ENCODE peak calls at places on chromosome 20, in five cellular contexts. One of them, this sample, is unnamed. For H3K27me3 and H3K4me1, the result is how much of the 10 kb centered on the place peaks cover.

GRCh38 chr20:440636-441035 is 21.7 kb downstream of the TBC1D20 start:
- DNase-seq in left ventricle myocardium inferior: no peak
- DNase-seq in aorta: peak
- DNase-seq in CD8-positive, alpha-beta memory T cell: no peak
- DNase-seq in H1: no peak
- DNase-seq in this sample: no peak

GRCh38 chr20:61422636-61423425 is 170.8 kb downstream of the CDH4 start:
- DNase-seq in left ventricle myocardium inferior: no peak
- DNase-seq in aorta: no peak
- DNase-seq in CD8-positive, alpha-beta memory T cell: no peak
- DNase-seq in H1: no peak
- DNase-seq in this sample: no peak

GRCh38 chr20:51712501-51713212 is 55.5 kb downstream of the ATP9A start:
- DNase-seq in left ventricle myocardium inferior: no peak
- DNase-seq in aorta: no peak
- DNase-seq in CD8-positive, alpha-beta memory T cell: no peak
- DNase-seq in H1: no peak
- DNase-seq in this sample: no peak

GRCh38 chr20:57215426-57215825 is 51.0 kb downstream of the BMP7 start:
- DNase-seq in left ventricle myocardium inferior: no peak
- DNase-seq in aorta: no peak
- DNase-seq in CD8-positive, alpha-beta memory T cell: no peak
- DNase-seq in H1: no peak
- DNase-seq in this sample: no peak

GRCh38 chr20:4677846-4678245 is 43.9 kb upstream of the PRND start:
- DNase-seq in left ventricle myocardium inferior: no peak
- DNase-seq in aorta: no peak
- DNase-seq in CD8-positive, alpha-beta memory T cell: no peak
- DNase-seq in H1: no peak
- DNase-seq in this sample: no peak

GRCh38 chr20:45822863-45823262 is 4.2 kb downstream of the TNNC2 start:
- DNase-seq in left ventricle myocardium inferior: no peak
- DNase-seq in aorta: peak
- DNase-seq in CD8-positive, alpha-beta memory T cell: no peak
- DNase-seq in H1: no peak
- DNase-seq in this sample: no peak

GRCh38 chr20:39338977-39339376 is 376.8 kb downstream of the DHX35 start:
- DNase-seq in left ventricle myocardium inferior: peak
- DNase-seq in aorta: peak
- DNase-seq in CD8-positive, alpha-beta memory T cell: no peak
- DNase-seq in H1: no peak
- DNase-seq in this sample: no peak

GRCh38 chr20:46814366-46815232 is 80.0 kb upstream of the EYA2 start:
- DNase-seq in left ventricle myocardium inferior: no peak
- DNase-seq in aorta: no peak
- DNase-seq in CD8-positive, alpha-beta memory T cell: no peak
- DNase-seq in H1: no peak
- DNase-seq in this sample: no peak

GRCh38 chr20:19815553-19815991 is 57.5 kb downstream of the RIN2 start:
- DNase-seq in left ventricle myocardium inferior: no peak
- DNase-seq in aorta: no peak
- DNase-seq in CD8-positive, alpha-beta memory T cell: no peak
- DNase-seq in H1: no peak
- DNase-seq in this sample: no peak

GRCh38 chr20:23082846-23083552 is 3.1 kb downstream of the CD93 start:
- DNase-seq in left ventricle myocardium inferior: no peak
- DNase-seq in aorta: peak
- DNase-seq in CD8-positive, alpha-beta memory T cell: no peak
- DNase-seq in H1: no peak
- DNase-seq in this sample: peak

GRCh38 chr20:8018928-8019177 is 708 bp downstream of the TMX4 start:
- DNase-seq in left ventricle myocardium inferior: no peak
- DNase-seq in aorta: no peak
- DNase-seq in CD8-positive, alpha-beta memory T cell: no peak
- DNase-seq in H1: no peak
- DNase-seq in this sample: no peak

GRCh38 chr20:61938839-61939690 is 126.6 kb downstream of the TAF4 start:
- DNase-seq in left ventricle myocardium inferior: peak
- DNase-seq in aorta: no peak
- DNase-seq in CD8-positive, alpha-beta memory T cell: no peak
- DNase-seq in H1: no peak
- DNase-seq in this sample: peak

GRCh38 chr20:56624786-56625681 is 4.1 kb upstream of the TFAP2C start:
- DNase-seq in left ventricle myocardium inferior: no peak
- DNase-seq in aorta: no peak
- DNase-seq in CD8-positive, alpha-beta memory T cell: no peak
- DNase-seq in H1: no peak
- DNase-seq in this sample: no peak

GRCh38 chr20:13648872-13649271 is 10.1 kb upstream of the TASP1 start:
- DNase-seq in left ventricle myocardium inferior: no peak
- DNase-seq in aorta: no peak
- DNase-seq in CD8-positive, alpha-beta memory T cell: no peak
- DNase-seq in H1: no peak
- DNase-seq in this sample: no peak

GRCh38 chr20:47482705-47483104 is 19.0 kb upstream of the NCOA3 start:
- DNase-seq in left ventricle myocardium inferior: no peak
- DNase-seq in aorta: no peak
- DNase-seq in CD8-positive, alpha-beta memory T cell: no peak
- DNase-seq in H1: no peak
- DNase-seq in this sample: no peak

GRCh38 chr20:57568960-57569359 is 8.1 kb downstream of the PCK1 start:
- DNase-seq in left ventricle myocardium inferior: no peak
- DNase-seq in aorta: no peak
- DNase-seq in CD8-positive, alpha-beta memory T cell: no peak
- DNase-seq in H1: no peak
- DNase-seq in this sample: no peak

GRCh38 chr20:32451682-32452461 is 93.7 kb downstream of the ASXL1 start:
- DNase-seq in left ventricle myocardium inferior: peak
- DNase-seq in aorta: no peak
- DNase-seq in CD8-positive, alpha-beta memory T cell: no peak
- DNase-seq in H1: no peak
- DNase-seq in this sample: peak

GRCh38 chr20:59560588-59561227 is 43.6 kb upstream of the PHACTR3 start:
- DNase-seq in left ventricle myocardium inferior: no peak
- DNase-seq in aorta: no peak
- DNase-seq in CD8-positive, alpha-beta memory T cell: no peak
- DNase-seq in H1: no peak
- DNase-seq in this sample: no peak

GRCh38 chr20:24134284-24134683 is 145.7 kb upstream of the GGTLC1 start:
- DNase-seq in left ventricle myocardium inferior: no peak
- DNase-seq in aorta: no peak
- DNase-seq in CD8-positive, alpha-beta memory T cell: no peak
- DNase-seq in H1: no peak
- DNase-seq in this sample: no peak

GRCh38 chr20:50913976-50914375 is 17.3 kb downstream of the ADNP start:
- DNase-seq in left ventricle myocardium inferior: no peak
- DNase-seq in aorta: no peak
- DNase-seq in CD8-positive, alpha-beta memory T cell: no peak
- DNase-seq in H1: no peak
- DNase-seq in this sample: no peak

GRCh38 chr20:21272279-21272678 is 30.9 kb upstream of the XRN2 start:
- DNase-seq in left ventricle myocardium inferior: no peak
- DNase-seq in aorta: no peak
- DNase-seq in CD8-positive, alpha-beta memory T cell: no peak
- DNase-seq in H1: no peak
- DNase-seq in this sample: no peak

GRCh38 chr20:40810336-40810735 is 121.3 kb upstream of the MAFB start:
- DNase-seq in left ventricle myocardium inferior: no peak
- DNase-seq in aorta: no peak
- DNase-seq in CD8-positive, alpha-beta memory T cell: no peak
- DNase-seq in H1: no peak
- DNase-seq in this sample: no peak
- H3K27me3 ChIP-seq in left ventricle myocardium inferior: half or more
- H3K27me3 ChIP-seq in aorta: under half
- H3K27me3 ChIP-seq in CD8-positive, alpha-beta memory T cell: under half
- H3K27me3 ChIP-seq in H1: under half
- H3K27me3 ChIP-seq in this sample: under half

DNA sequence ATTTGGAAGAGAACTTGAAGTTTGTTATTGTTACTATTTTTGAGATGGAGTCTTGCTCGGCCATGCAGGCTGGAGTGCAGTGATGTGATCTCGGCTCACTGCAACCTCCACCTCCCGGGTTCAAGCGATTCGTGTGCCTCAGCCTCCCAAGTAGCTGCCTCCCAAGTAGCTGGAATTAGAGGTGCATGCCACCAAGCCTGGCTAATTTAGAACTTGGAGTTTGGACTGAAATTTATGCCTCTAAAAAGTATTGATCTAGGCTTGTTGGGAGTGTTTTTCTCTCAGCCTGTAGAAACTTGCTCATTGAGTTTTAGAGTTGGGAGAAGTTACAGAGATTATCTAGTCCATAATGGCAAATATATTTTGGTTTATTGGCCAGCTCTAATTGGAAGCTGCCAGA is 4.1 kb downstream of the ITCH start:
- DNase-seq in left ventricle myocardium inferior: no peak
- DNase-seq in aorta: no peak
- DNase-seq in CD8-positive, alpha-beta memory T cell: no peak
- DNase-seq in H1: no peak
- DNase-seq in this sample: no peak
- H3K4me3 ChIP-seq in left ventricle myocardium inferior: no peak
- H3K4me3 ChIP-seq in aorta: no peak
- H3K4me3 ChIP-seq in CD8-positive, alpha-beta memory T cell: no peak
- H3K4me3 ChIP-seq in H1: no peak
- H3K4me3 ChIP-seq in this sample: no peak

DNA sequence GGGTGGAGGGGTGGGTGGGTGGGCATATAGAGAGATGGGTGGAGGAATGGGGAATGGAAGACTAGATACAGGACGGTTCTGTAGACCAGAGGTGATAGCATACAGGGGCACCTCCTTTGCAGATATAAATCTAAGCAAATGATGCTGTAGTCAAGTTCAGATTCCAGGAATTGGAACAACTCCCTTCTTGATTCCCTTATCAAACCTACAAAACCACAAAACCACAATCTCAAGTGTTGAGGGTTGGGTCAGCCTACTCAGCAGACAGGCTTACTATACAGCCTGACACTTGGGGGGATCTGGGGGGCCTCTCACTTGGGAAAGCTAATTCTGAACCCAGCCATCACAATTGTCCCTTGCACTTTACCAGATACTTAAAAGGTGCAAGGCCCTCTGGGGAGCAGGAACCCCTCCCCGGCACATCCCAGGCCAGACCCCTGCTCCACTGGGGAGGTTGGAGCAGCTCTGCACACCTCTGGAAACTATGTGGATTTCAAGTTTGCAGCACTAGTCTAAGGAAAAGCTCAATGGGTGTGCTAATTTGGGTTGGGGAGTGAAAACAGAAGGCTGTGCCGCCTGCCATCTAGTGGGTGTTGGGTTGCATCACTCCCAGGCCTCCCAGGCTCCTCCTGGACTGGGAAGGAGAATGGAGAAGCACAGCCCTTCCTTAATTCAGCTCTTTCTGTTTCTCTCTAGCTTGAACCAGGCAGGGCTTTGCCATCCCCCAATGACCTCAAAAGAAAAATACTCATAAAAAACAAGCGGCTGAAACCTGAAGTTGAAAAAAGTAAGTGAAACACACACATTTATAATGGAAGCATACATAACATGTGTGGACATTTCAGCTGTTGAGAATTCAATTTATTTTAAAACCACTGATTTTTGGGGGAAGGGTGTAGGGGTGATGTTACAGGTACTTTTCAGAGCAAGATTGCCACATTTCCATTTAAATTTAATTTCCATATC is 121.2 kb upstream of the LAMP5 start:
- DNase-seq in left ventricle myocardium inferior: peak
- DNase-seq in aorta: peak
- DNase-seq in CD8-positive, alpha-beta memory T cell: no peak
- DNase-seq in H1: peak
- DNase-seq in this sample: peak
- H3K4me1 ChIP-seq in left ventricle myocardium inferior: under half
- H3K4me1 ChIP-seq in aorta: under half
- H3K4me1 ChIP-seq in CD8-positive, alpha-beta memory T cell: under half
- H3K4me1 ChIP-seq in H1: under half
- H3K4me1 ChIP-seq in this sample: under half

GRCh38 chr20:37351689-37352610 is 6.0 kb downstream of the SRC start:
- DNase-seq in left ventricle myocardium inferior: no peak
- DNase-seq in aorta: no peak
- DNase-seq in CD8-positive, alpha-beta memory T cell: no peak
- DNase-seq in H1: no peak
- DNase-seq in this sample: no peak
- H3K27me3 ChIP-seq in left ventricle myocardium inferior: under half
- H3K27me3 ChIP-seq in aorta: under half
- H3K27me3 ChIP-seq in CD8-positive, alpha-beta memory T cell: under half
- H3K27me3 ChIP-seq in H1: under half
- H3K27me3 ChIP-seq in this sample: under half

GRCh38 chr20:17888044-17888443 is 80.5 kb downstream of the SNX5 start:
- DNase-seq in left ventricle myocardium inferior: no peak
- DNase-seq in aorta: no peak
- DNase-seq in CD8-positive, alpha-beta memory T cell: no peak
- DNase-seq in H1: no peak
- DNase-seq in this sample: no peak

GRCh38 chr20:17887331-17888030 is 81.1 kb downstream of the SNX5 start:
- DNase-seq in left ventricle myocardium inferior: no peak
- DNase-seq in aorta: no peak
- DNase-seq in CD8-positive, alpha-beta memory T cell: no peak
- DNase-seq in H1: no peak
- DNase-seq in this sample: no peak

GRCh38 chr20:17893480-17893879 is 75.1 kb downstream of the SNX5 start:
- DNase-seq in left ventricle myocardium inferior: no peak
- DNase-seq in aorta: no peak
- DNase-seq in CD8-positive, alpha-beta memory T cell: no peak
- DNase-seq in H1: no peak
- DNase-seq in this sample: no peak

GRCh38 chr20:17889226-17889625 is 79.4 kb downstream of the SNX5 start:
- DNase-seq in left ventricle myocardium inferior: no peak
- DNase-seq in aorta: no peak
- DNase-seq in CD8-positive, alpha-beta memory T cell: no peak
- DNase-seq in H1: no peak
- DNase-seq in this sample: no peak

GRCh38 chr20:17890330-17890729 is 78.3 kb downstream of the SNX5 start:
- DNase-seq in left ventricle myocardium inferior: no peak
- DNase-seq in aorta: no peak
- DNase-seq in CD8-positive, alpha-beta memory T cell: no peak
- DNase-seq in H1: no peak
- DNase-seq in this sample: no peak
- H3K4me3 ChIP-seq in left ventricle myocardium inferior: no peak
- H3K4me3 ChIP-seq in aorta: no peak
- H3K4me3 ChIP-seq in CD8-positive, alpha-beta memory T cell: no peak
- H3K4me3 ChIP-seq in H1: no peak
- H3K4me3 ChIP-seq in this sample: no peak

GRCh38 chr20:49310695-49311094 is 32.8 kb upstream of the ZNFX1 start:
- DNase-seq in left ventricle myocardium inferior: no peak
- DNase-seq in aorta: no peak
- DNase-seq in CD8-positive, alpha-beta memory T cell: no peak
- DNase-seq in H1: no peak
- DNase-seq in this sample: no peak
- H3K4me1 ChIP-seq in left ventricle myocardium inferior: under half
- H3K4me1 ChIP-seq in aorta: under half
- H3K4me1 ChIP-seq in CD8-positive, alpha-beta memory T cell: under half
- H3K4me1 ChIP-seq in H1: under half
- H3K4me1 ChIP-seq in this sample: under half

DNA sequence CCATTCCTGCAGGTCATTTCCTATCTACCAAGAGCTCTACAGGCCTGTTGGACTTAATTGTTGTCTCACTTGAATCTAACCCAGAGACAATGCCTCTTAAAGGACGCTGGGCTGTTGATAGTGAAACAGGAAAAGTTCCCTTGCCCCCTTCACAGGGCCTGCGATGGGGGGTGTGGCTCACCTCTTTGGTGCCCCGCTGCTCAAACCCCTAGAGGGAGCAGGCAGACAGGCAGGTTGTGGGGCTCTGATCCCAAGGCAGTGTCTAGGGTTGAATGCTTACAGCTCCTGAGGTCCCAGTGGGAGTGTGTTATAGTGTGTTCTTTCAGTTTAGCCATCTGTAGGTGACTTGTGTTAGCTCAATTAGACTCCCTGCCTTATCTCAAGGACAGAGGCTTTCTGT is 68.0 kb downstream of the OTOR start:
- DNase-seq in left ventricle myocardium inferior: no peak
- DNase-seq in aorta: no peak
- DNase-seq in CD8-positive, alpha-beta memory T cell: no peak
- DNase-seq in H1: peak
- DNase-seq in this sample: no peak
- H3K27me3 ChIP-seq in left ventricle myocardium inferior: under half
- H3K27me3 ChIP-seq in aorta: under half
- H3K27me3 ChIP-seq in CD8-positive, alpha-beta memory T cell: under half
- H3K27me3 ChIP-seq in H1: under half
- H3K27me3 ChIP-seq in this sample: under half